ENCODE peak calls at places on chromosomes 7 and 10, in nine cellular contexts. N is MM.1S, M is astrocyte, A is K562, K is HCT116, Q is GM12878, C is IMR-90, T is GM23248, U is endothelial cell of umbilical vein. W is an unnamed sample.

GRCh38 chr10:48547061-48547895 is 57.6 kb downstream of the ARHGAP22 start:
- DNase-seq in N (no peak), M (no peak), A (no peak), K (no peak), Q (no peak), C (no peak), T (no peak), U (no peak), W (no peak)

GRCh38 chr10:88540355-88540754 is 42.8 kb downstream of the RNLS start:
- DNase-seq in N (no peak), M (peak; percentile 71), A (no peak), K (no peak), Q (no peak), C (no peak), T (no peak), U (no peak), W (no peak)

GRCh38 chr7:2099036-2099957 is 133.4 kb downstream of the MAD1L1 start:
- DNase-seq in N (no peak), M (no peak), A (peak; percentile 55), K (no peak), Q (no peak), C (peak; percentile 44), T (peak; percentile 88), U (no peak), W (peak; percentile 58)

GRCh38 chr10:18658301-18658991 is 785 bp upstream of the ARL5B start:
- DNase-seq in N (peak; percentile 39), M (peak; percentile 71), A (no peak), K (no peak), Q (peak; percentile 43), C (peak; percentile 36), T (peak; percentile 79), U (peak; percentile 44), W (peak; percentile 27)

GRCh38 chr7:7647495-7648036 is 7.0 kb downstream of the UMAD1 start:
- DNase-seq in N (no peak), M (no peak), A (no peak), K (no peak), Q (no peak), C (no peak), T (no peak), U (no peak), W (no peak)

GRCh38 chr7:121515181-121515580 is 119.1 kb upstream of the FAM3C start:
- DNase-seq in N (no peak), M (no peak), A (no peak), K (no peak), Q (no peak), C (no peak), T (no peak), U (no peak), W (no peak)

GRCh38 chr10:6275022-6275997 is 72.6 kb downstream of the PFKFB3 start:
- DNase-seq in N (no peak), M (peak; percentile 99), A (peak; percentile 64), K (peak; percentile 89), Q (peak; percentile 49), C (peak; percentile 99), T (peak; percentile 100), U (peak; percentile 94), W (no peak)

GRCh38 chr10:124741281-124741921 is 2.8 kb downstream of the FAM53B start:
- DNase-seq in N (peak; percentile 72), M (peak; percentile 39), A (peak; percentile 76), K (peak; percentile 50), Q (no peak), C (peak; percentile 64), T (peak; percentile 87), U (peak; percentile 85), W (peak; percentile 87)

GRCh38 chr10:129047001-129047400 is 420.0 kb upstream of the MGMT start:
- DNase-seq in N (no peak), M (no peak), A (no peak), K (no peak), Q (no peak), C (peak; percentile 8), T (no peak), U (peak; percentile 64), W (no peak)

GRCh38 chr7:47648301-47648900 is 66.5 kb upstream of the TNS3 start:
- DNase-seq in N (no peak), M (peak; percentile 94), A (no peak), K (no peak), Q (no peak), C (peak; percentile 85), T (no peak), U (no peak), W (no peak)

GRCh38 chr10:75530337-75530736 is 98.9 kb downstream of the LRMDA start:
- DNase-seq in N (no peak), M (peak; percentile 95), A (no peak), K (no peak), Q (no peak), C (no peak), T (peak; percentile 67), U (peak; percentile 18), W (no peak)

GRCh38 chr7:43248961-43249807 is 136.7 kb downstream of the HECW1 start:
- DNase-seq in N (no peak), M (peak; percentile 50), A (peak; percentile 42), K (peak; percentile 33), Q (no peak), C (peak; percentile 77), T (peak; percentile 91), U (no peak), W (no peak)

GRCh38 chr10:100696477-100696901 is 48.9 kb upstream of the PAX2 start:
- DNase-seq in N (peak; percentile 79), M (no peak), A (no peak), K (no peak), Q (peak; percentile 37), C (no peak), T (no peak), U (no peak), W (no peak)

GRCh38 chr7:17786314-17786852 is 153.9 kb downstream of the SNX13 start:
- DNase-seq in N (no peak), M (no peak), A (no peak), K (no peak), Q (no peak), C (no peak), T (no peak), U (no peak), W (no peak)

GRCh38 chr7:115689941-115690340 is 340.6 kb downstream of the TFEC start:
- DNase-seq in N (no peak), M (no peak), A (no peak), K (no peak), Q (no peak), C (peak; percentile 48), T (no peak), U (no peak), W (no peak)
- H3K36me3 ChIP-seq in N (no peaks in the 10 kb centered on the region), M (no peaks in the 10 kb centered on the region), A (no peaks in the 10 kb centered on the region), K (no peaks in the 10 kb centered on the region), Q (no peaks in the 10 kb centered on the region), C (no peaks in the 10 kb centered on the region), T (no peaks in the 10 kb centered on the region), U (no peaks in the 10 kb centered on the region), W (no peaks in the 10 kb centered on the region)

GRCh38 chr7:146131701-146132100 is 15.1 kb downstream of the CNTNAP2 start:
- DNase-seq in N (no peak), M (no peak), A (no peak), K (no peak), Q (no peak), C (no peak), T (no peak), U (no peak), W (no peak)
- H2AFZ ChIP-seq in N (no peak overlapping the region), M (no peak overlapping the region), A (no peak overlapping the region), K (no peak overlapping the region), Q (no peak overlapping the region), C (no peak overlapping the region), T (no peak overlapping the region), U (no peak overlapping the region), W (no peak overlapping the region)

DNA sequence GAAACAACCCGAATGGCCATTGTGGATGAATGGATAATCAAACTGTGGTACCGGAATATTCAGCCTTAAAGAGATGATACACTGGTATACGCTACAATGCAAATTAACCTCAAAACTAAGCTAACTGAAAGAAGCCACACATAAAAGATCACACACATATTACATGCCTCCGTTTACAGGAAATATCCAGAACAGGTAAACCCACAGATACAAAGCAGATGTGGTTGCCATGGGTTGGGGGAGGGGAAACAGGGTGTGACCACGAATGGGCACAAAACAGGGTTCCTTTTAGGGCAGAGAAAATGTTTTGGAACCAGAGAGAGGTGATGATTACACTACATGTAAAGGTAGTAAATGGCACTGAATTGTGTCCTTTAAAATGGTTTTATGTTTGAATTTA is 16.6 kb downstream of the ESYT2 start:
- DNase-seq in N (no peak), M (no peak), A (no peak), K (no peak), Q (no peak), C (no peak), T (no peak), U (no peak), W (no peak)
- H3K27ac ChIP-seq in N (no peak overlapping the region), M (no peak overlapping the region), A (no peak overlapping the region), K (no peak overlapping the region), Q (no peak overlapping the region), C (no peak overlapping the region), T (no peak overlapping the region), U (no peak overlapping the region), W (no peak overlapping the region)

DNA sequence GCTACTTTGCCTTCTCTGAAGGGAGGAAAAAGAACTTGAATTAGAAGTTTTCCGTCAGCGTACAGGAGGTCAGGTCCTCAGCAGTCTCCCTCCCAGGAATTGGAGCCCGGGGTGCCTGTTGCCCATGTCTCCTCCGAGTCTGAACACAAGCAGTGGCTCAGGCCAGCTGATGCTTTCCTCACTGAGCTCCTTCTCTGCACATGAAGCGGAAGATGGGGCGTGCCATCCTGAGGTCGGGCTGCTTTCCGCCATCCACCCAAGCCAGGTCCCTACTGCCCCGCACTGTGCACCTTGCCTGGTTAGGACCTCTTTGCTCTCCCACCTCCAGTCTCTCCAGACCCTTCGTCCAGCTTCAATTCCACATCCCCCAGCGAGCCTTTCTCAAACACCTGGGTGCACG is 237.5 kb downstream of the CELF2 start:
- DNase-seq in N (no peak), M (no peak), A (no peak), K (no peak), Q (no peak), C (no peak), T (no peak), U (no peak), W (no peak)
- H3K36me3 ChIP-seq in N (peaks cover 27% of the 10 kb centered on the region), M (no peaks in the 10 kb centered on the region), A (no peaks in the 10 kb centered on the region), K (no peaks in the 10 kb centered on the region), Q (peaks cover 58% of the 10 kb centered on the region), C (no peaks in the 10 kb centered on the region), T (no peaks in the 10 kb centered on the region), U (no peaks in the 10 kb centered on the region), W (no peaks in the 10 kb centered on the region)